ENCODE peak calls at places on chromosomes 1 and 21, in four cellular contexts. A, H, M and Q are unnamed samples.

GRCh38 chr1:204366759-204367158 is 7.0 kb upstream of the PLEKHA6 start:
- DNase-seq in A (peak), H (no peak), M (peak), Q (no peak)

GRCh38 chr1:235008239-235008638 is 120.4 kb downstream of the TOMM20 start:
- DNase-seq in A (no peak), H (no peak), M (no peak), Q (no peak)

GRCh38 chr1:207644852-207645631 is at the start of gene CR1L:
- DNase-seq in A (no peak), H (peak), M (peak), Q (peak)

GRCh38 chr1:3461238-3461933 is 6.9 kb downstream of the ARHGEF16 start:
- DNase-seq in A (no peak), H (no peak), M (no peak), Q (no peak)

GRCh38 chr1:193111641-193112090 is 6.5 kb upstream of the GLRX2 start:
- DNase-seq in A (no peak), H (peak), M (peak), Q (peak)

GRCh38 chr1:1022322-1023090 is 2.6 kb downstream of the AGRN start:
- DNase-seq in A (no peak), H (no peak), M (no peak), Q (no peak)

GRCh38 chr1:67942269-67942668 is 108.2 kb downstream of the DIRAS3 start:
- DNase-seq in A (no peak), H (no peak), M (no peak), Q (no peak)

GRCh38 chr21:42040411-42041180 is 30.4 kb upstream of the ZBTB21 start:
- DNase-seq in A (no peak), H (no peak), M (no peak), Q (no peak)

GRCh38 chr1:173134029-173134428 is 73.1 kb downstream of the TNFSF4 start:
- DNase-seq in A (no peak), H (no peak), M (no peak), Q (no peak)

GRCh38 chr21:45354970-45355369 is 50.0 kb upstream of the COL18A1 start:
- DNase-seq in A (no peak), H (no peak), M (no peak), Q (no peak)

GRCh38 chr1:32224285-32224684 is 2.1 kb downstream of the EIF3I start:
- DNase-seq in A (no peak), H (no peak), M (no peak), Q (no peak)

GRCh38 chr1:212267460-212267859 is 17.8 kb upstream of the PPP2R5A start:
- DNase-seq in A (no peak), H (no peak), M (no peak), Q (no peak)

GRCh38 chr1:67019600-67020136 is 34.3 kb downstream of the SLC35D1 start:
- DNase-seq in A (no peak), H (no peak), M (no peak), Q (peak)

GRCh38 chr21:42002421-42002958 is 7.7 kb downstream of the ZBTB21 start:
- DNase-seq in A (no peak), H (no peak), M (no peak), Q (no peak)

GRCh38 chr21:44255519-44255981 is 6.1 kb downstream of the DNMT3L start:
- DNase-seq in A (no peak), H (no peak), M (no peak), Q (no peak)

GRCh38 chr1:229254910-229255541 is 15.9 kb upstream of the RAB4A start:
- DNase-seq in A (peak), H (no peak), M (peak), Q (peak)

GRCh38 chr1:160219062-160219929 is 14.1 kb downstream of the PEA15 start:
- DNase-seq in A (no peak), H (peak), M (peak), Q (peak)

GRCh38 chr1:38123356-38123755 is 76.8 kb upstream of the POU3F1 start:
- DNase-seq in A (no peak), H (no peak), M (peak), Q (no peak)

GRCh38 chr1:3865606-3866160 is 8.4 kb downstream of the DFFB start:
- DNase-seq in A (no peak), H (no peak), M (no peak), Q (no peak)

GRCh38 chr1:204207136-204207616 is 6.6 kb downstream of the GOLT1A start:
- DNase-seq in A (peak), H (peak), M (peak), Q (peak)

GRCh38 chr1:107357381-107357780 is 216.5 kb downstream of the NTNG1 start:
- DNase-seq in A (no peak), H (no peak), M (no peak), Q (no peak)

GRCh38 chr1:150165622-150166612 is 16.2 kb downstream of the PLEKHO1 start:
- DNase-seq in A (peak), H (peak), M (peak), Q (peak)

GRCh38 chr1:33400153-33400552 is 30.7 kb downstream of the PHC2 start:
- DNase-seq in A (no peak), H (no peak), M (no peak), Q (no peak)

GRCh38 chr1:236015539-236015938 is 49.4 kb downstream of the NID1 start:
- DNase-seq in A (no peak), H (no peak), M (no peak), Q (no peak)

GRCh38 chr1:236018885-236019453 is 45.9 kb downstream of the NID1 start:
- DNase-seq in A (no peak), H (peak), M (no peak), Q (peak)

GRCh38 chr1:236013330-236013729 is 51.6 kb downstream of the NID1 start:
- DNase-seq in A (no peak), H (no peak), M (no peak), Q (peak)

GRCh38 chr1:236016083-236016482 is 48.8 kb downstream of the NID1 start:
- DNase-seq in A (no peak), H (no peak), M (no peak), Q (no peak)

DNA sequence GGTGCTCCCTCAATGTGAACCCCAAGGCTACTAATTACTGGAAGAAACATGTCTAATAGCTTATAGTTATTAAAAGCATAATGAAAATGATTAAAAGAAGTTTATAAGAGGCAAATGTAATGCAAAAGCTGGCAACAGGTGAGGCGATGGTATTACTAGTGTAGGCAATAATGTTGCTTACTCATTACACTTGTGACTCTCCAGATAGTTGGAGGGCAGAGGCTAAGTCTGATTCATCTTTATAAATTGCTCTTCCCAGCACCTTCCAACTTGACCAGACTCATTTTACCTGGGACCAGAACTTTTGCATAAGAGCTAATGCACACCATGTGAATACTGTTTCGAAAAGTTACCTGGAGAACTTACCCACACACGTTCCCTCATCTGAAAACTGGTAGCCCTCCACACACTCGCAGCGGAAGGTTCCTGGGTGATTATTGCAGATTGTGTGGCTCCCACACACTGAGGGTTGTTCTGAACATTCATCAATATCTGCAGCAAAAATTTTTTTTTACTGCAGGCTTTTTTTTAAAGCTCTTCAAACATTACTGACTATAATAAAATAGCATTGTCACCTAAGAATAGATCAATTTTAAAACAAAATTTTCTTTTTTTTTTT is 48.0 kb downstream of the NID1 start:
- DNase-seq in A (no peak), H (no peak), M (no peak), Q (no peak)
- H3K27ac ChIP-seq in A (no peak), H (peak), M (no peak), Q (peak)

DNA sequence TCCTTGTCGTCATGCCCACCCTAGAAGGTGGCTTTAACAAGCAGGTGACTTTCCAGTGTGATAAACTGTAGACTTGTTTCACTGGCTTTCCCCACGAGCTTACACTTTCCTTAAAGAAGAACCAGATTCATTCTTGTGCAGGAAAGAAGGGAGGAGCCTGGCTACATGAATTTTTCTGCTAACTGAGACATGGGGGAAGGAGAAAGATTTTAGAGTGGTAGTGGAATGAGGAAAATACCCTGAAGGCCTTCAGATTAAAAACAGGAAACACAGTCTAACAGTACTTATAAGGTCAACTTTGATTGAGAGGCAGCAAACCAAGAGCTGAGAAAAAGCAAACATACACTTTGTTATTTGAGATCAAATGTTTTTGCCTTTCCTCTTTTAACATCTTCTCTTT is 640.9 kb upstream of the PLXNA2 start:
- DNase-seq in A (no peak), H (no peak), M (no peak), Q (no peak)
- H3K27ac ChIP-seq in A (no peak), H (no peak), M (no peak), Q (no peak)

DNA sequence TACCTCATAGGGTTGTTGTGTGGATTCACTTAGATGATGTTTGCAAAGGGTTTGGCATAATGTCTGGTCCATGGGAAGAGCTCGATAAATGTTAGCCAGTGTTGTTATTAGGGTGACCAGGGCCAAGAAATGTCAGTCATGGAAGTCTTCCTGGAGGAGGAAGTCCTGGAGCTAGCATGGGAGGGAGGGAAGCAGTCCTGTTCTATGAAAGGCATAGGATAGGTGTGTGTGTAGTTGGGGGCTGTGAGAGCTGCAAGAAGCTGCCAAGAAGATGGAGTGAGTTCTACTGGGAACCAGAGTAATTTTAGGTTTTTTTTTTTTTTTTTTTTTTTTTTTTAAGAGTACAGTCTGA is 4.7 kb downstream of the LGR6 start:
- DNase-seq in A (no peak), H (no peak), M (no peak), Q (no peak)
- H3K27ac ChIP-seq in A (no peak), H (no peak), M (no peak), Q (no peak)

GRCh38 chr1:162386292-162387225 is 5.0 kb downstream of the C1orf226 start:
- DNase-seq in A (no peak), H (no peak), M (peak), Q (no peak)
- H3K27ac ChIP-seq in A (no peak), H (no peak), M (no peak), Q (no peak)

GRCh38 chr1:52928083-52928404 is 968 bp downstream of the SCP2 start:
- DNase-seq in A (no peak), H (no peak), M (no peak), Q (no peak)
- H3K27ac ChIP-seq in A (no peak), H (peak), M (no peak), Q (no peak)

GRCh38 chr1:214429951-214430742 is 121.3 kb downstream of the PTPN14 start:
- DNase-seq in A (no peak), H (no peak), M (no peak), Q (no peak)
- H3K27ac ChIP-seq in A (no peak), H (no peak), M (no peak), Q (no peak)

DNA sequence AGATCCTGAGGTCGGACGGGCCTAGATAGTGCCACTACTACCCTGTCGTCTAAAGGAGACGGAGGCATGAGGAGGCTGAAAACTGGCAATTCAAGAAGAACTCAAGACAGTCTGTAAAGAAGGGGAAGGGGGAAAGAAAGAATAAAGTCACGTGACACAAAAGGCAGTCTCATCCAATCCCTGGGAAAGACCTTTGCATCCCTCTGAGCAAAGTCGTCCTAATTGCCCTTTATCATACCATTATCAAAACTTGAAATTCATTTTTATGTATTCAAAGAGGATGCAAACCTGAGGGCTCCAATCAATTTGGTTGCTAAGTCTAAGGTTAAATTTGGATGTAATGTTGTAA is 2.2 kb downstream of the DUSP10 start:
- DNase-seq in A (no peak), H (no peak), M (no peak), Q (no peak)
- H3K27ac ChIP-seq in A (no peak), H (no peak), M (no peak), Q (no peak)

DNA sequence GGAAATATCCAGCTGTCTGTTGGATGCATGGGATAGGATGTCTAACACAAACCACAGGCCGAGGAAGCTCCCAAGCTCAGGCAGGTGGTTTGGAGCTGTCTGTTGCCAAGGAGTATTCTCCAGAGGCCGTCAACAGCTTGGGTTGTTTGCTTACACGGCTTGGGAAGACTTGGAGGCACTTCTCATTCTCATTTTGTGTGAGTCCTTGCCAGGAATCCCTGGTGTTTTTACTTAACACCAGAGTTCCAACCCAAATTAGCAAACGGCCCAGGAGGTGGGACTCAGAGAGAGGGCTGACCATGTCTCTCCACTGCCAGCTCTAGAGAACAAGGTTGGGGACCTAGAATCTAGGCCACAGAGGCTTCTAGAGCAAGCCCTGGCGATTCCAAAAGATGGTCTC is 72.7 kb upstream of the FAM20B start:
- DNase-seq in A (no peak), H (no peak), M (no peak), Q (no peak)
- H3K27ac ChIP-seq in A (no peak), H (peak), M (no peak), Q (no peak)